ENCODE peak calls at places on chromosomes 12 and 14, in seven cellular contexts. K, G, E, T, U, X and N are unnamed samples.
A peak's percentile ranks its signal among the peaks of the same experiment; 100 is the strongest.

GRCh38 chr12:132593938-132594358 is 16.4 kb downstream of the LRCOL1 start:
- DNase-seq in G (peak; percentile 93), T (peak; percentile 95), X (peak; percentile 63), E (peak; percentile 92), K (peak; percentile 96), U (no peak), N (no peak)

GRCh38 chr12:132275110-132275531 is 54.3 kb downstream of the GALNT9 start:
- DNase-seq in G (peak; percentile 77), X (no peak), T (peak; percentile 82), U (no peak), E (peak; percentile 75), K (peak; percentile 16), N (peak; percentile 64)

GRCh38 chr12:75289678-75290200 is 40.4 kb downstream of the CAPS2 start:
- DNase-seq in E (no peak), G (no peak), T (peak; percentile 3), X (no peak), U (no peak), K (no peak), N (no peak)

GRCh38 chr12:128606538-128606937 is 217.2 kb downstream of the SLC15A4 start:
- DNase-seq in T (no peak), G (no peak), E (no peak), K (no peak), X (no peak), U (no peak), N (no peak)

GRCh38 chr12:94649349-94650142 is 811 bp downstream of the TMCC3 start:
- DNase-seq in T (no peak), X (no peak), K (no peak), E (no peak), U (no peak), G (peak; percentile 82), N (peak; percentile 76)

GRCh38 chr14:58258156-58258555 is 13.5 kb downstream of the PSMA3 start:
- DNase-seq in E (no peak), G (no peak), K (no peak), X (no peak), U (no peak), T (no peak), N (no peak)

GRCh38 chr14:100027771-100028490 is 37.3 kb upstream of the EVL start:
- DNase-seq in X (no peak), T (no peak), E (no peak), G (no peak), K (no peak), U (no peak), N (no peak)

GRCh38 chr12:21831671-21832357 is 57.3 kb upstream of the KCNJ8 start:
- DNase-seq in X (no peak), E (no peak), K (no peak), T (no peak), U (no peak), G (no peak), N (no peak)

GRCh38 chr12:12327802-12328201 is 22.2 kb downstream of the MANSC1 start:
- DNase-seq in X (no peak), U (peak; percentile 25), T (peak; percentile 62), E (peak; percentile 36), K (peak; percentile 65), G (peak; percentile 64), N (no peak)

GRCh38 chr12:20212036-20212435 is 156.3 kb upstream of the PDE3A start:
- DNase-seq in E (no peak), T (no peak), K (no peak), U (no peak), X (no peak), G (no peak), N (no peak)

GRCh38 chr14:59116984-59117415 is 71.5 kb upstream of the DAAM1 start:
- DNase-seq in X (no peak), K (no peak), U (peak; percentile 44), E (no peak), T (peak; percentile 89), G (no peak), N (no peak)

GRCh38 chr12:123907726-123908476 is 64.7 kb downstream of the CCDC92 start:
- DNase-seq in U (no peak), G (no peak), K (no peak), X (no peak), E (peak; percentile 31), T (no peak), N (no peak)

GRCh38 chr14:82394916-82395315 is 861.3 kb upstream of the SEL1L start:
- DNase-seq in E (no peak), K (no peak), U (no peak), X (no peak), T (no peak), G (no peak), N (no peak)

GRCh38 chr14:91140672-91141071 is 26.8 kb downstream of the DGLUCY start:
- DNase-seq in X (no peak), G (peak; percentile 40), T (peak; percentile 41), K (peak; percentile 55), U (no peak), E (peak; percentile 13), N (no peak)

GRCh38 chr14:27995688-27996087 is 770.9 kb upstream of the FOXG1 start:
- DNase-seq in X (no peak), T (no peak), K (no peak), G (no peak), U (no peak), E (no peak), N (no peak)

GRCh38 chr12:52212701-52213540 is 20.1 kb upstream of the KRT7 start:
- DNase-seq in X (no peak), E (no peak), K (no peak), T (no peak), G (no peak), U (no peak), N (no peak)

GRCh38 chr12:59660148-59660547 is 64.3 kb downstream of the SLC16A7 start:
- DNase-seq in U (no peak), X (no peak), T (no peak), G (no peak), E (no peak), K (no peak), N (no peak)

GRCh38 chr12:116532986-116533342 is 26.2 kb upstream of the MAP1LC3B2 start:
- DNase-seq in K (no peak), T (no peak), E (no peak), X (no peak), G (no peak), U (no peak), N (no peak)

GRCh38 chr12:15234508-15234907 is 13.3 kb upstream of the RERG start:
- DNase-seq in T (no peak), E (no peak), U (no peak), G (no peak), K (no peak), X (no peak), N (no peak)

GRCh38 chr14:98591161-98591560 is 680.8 kb downstream of the BCL11B start:
- DNase-seq in E (no peak), K (no peak), T (no peak), G (no peak), X (no peak), U (no peak), N (no peak)

GRCh38 chr12:101172316-101172715 is 37.7 kb downstream of the SLC5A8 start:
- DNase-seq in K (peak; percentile 23), X (no peak), T (no peak), U (no peak), E (peak; percentile 27), G (peak; percentile 4), N (peak; percentile 69)

GRCh38 chr14:94483729-94484275 is 7.8 kb upstream of the SERPINA9 start:
- DNase-seq in E (no peak), G (no peak), T (no peak), X (no peak), K (no peak), U (no peak), N (no peak)

GRCh38 chr12:51549637-51550036 is 41.4 kb upstream of the SCN8A start:
- DNase-seq in G (no peak), U (no peak), X (no peak), E (no peak), K (no peak), T (no peak), N (no peak)

GRCh38 chr12:110073049-110073831 is 24.9 kb upstream of the C12orf76 start:
- DNase-seq in G (peak; percentile 60), K (no peak), T (no peak), X (no peak), E (no peak), U (no peak), N (no peak)

GRCh38 chr14:67418368-67419174 is 6.6 kb upstream of the PLEK2 start:
- DNase-seq in G (no peak), U (no peak), T (no peak), E (peak; percentile 83), X (no peak), K (no peak), N (no peak)

GRCh38 chr14:22561661-22562579 is 27.1 kb downstream of the DAD1 start:
- DNase-seq in T (no peak), G (no peak), E (peak; percentile 32), K (peak; percentile 60), X (no peak), U (peak; percentile 81), N (no peak)

DNA sequence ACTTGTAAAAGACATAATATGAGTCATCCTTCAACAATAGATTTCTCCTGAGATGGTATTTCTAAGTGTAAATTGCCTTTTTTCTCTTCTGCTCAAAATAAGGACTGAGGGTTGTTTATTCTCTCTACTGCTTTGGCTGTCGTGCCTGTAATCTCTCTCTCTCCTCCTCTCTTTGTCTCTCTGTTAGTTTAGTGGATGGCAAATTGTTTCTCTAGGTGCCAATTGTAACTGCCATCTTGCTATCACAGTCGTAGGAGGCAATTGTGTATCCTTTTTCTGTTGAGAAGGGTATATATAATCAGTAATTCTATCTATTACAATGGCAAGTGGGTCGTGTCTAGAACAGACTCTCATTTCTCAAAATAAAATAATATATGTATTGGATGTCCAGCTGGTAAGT is 545.0 kb upstream of the FBXO33 start:
- DNase-seq in K (no peak), E (no peak), T (no peak), X (no peak), G (no peak), U (no peak), N (no peak)
- TF ChIP-seq SIN3A in K (no peak), E (no peak), T (no peak), X (no peak), G (no peak), U (no peak), N (no peak)

DNA sequence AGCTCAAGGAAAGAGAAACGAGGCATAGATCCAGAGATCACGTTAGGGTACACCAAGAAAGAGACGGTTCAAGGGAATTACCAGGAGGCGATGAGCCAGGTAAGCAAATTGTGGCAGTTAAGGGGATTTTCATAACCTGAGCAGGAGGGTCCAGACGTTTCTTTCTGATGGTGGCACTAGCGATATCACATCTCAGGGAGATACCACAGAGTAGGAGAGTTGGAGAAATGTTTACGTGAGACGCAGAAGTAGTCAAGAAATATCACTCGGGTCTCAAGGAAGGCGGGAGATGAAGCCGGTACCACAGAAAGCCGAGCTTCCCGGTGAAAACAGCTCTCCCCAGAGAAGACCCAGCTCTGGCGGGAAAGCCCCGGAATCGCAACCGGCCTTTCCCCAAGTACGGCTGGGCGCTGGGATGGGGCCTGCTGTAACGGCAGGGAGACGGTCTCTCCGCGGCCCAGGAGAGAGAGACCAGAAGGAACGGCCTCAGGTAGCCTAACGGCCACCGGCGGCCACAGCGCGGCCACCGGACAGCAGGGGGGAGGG is 485 bp downstream of the SENP1 start:
- DNase-seq in T (no peak), U (peak; percentile 38), X (no peak), E (no peak), K (no peak), G (no peak), N (no peak)
- TF ChIP-seq SIN3A in T (no peak), U (no peak), X (no peak), E (peak; percentile 26), K (no peak), G (no peak), N (no peak)

GRCh38 chr12:114656906-114657596 is 26.9 kb downstream of the TBX3 start:
- DNase-seq in G (no peak), X (no peak), U (no peak), E (no peak), T (no peak), K (peak; percentile 72), N (no peak)
- TF ChIP-seq SIN3A in G (no peak), X (no peak), U (no peak), E (no peak), T (no peak), K (no peak), N (no peak)

GRCh38 chr14:20417250-20418186 is 4.2 kb upstream of the TEP1 start:
- DNase-seq in T (no peak), E (no peak), G (no peak), X (no peak), K (peak; percentile 65), U (no peak), N (no peak)
- TF ChIP-seq SIN3A in T (no peak), E (no peak), G (no peak), X (no peak), K (no peak), U (no peak), N (no peak)